ENCODE peak calls at places on chromosomes 4 and X, in seven cellular contexts. One of them, this sample, is unnamed.

GRCh38 chr4:144599621-144600020 is 46.3 kb upstream of the HHIP start:
- DNase-seq in IMR-90: peak
- DNase-seq in tibial artery: no peak
- DNase-seq in ovary: no peak
- DNase-seq in tibial nerve: no peak
- DNase-seq in Peyer's patch: no peak
- DNase-seq in GM23338: no peak
- DNase-seq in this sample: no peak

GRCh38 chrX:39456894-39457600 is 640.7 kb downstream of the BCOR start:
- DNase-seq in tibial nerve: no peak
- DNase-seq in GM23338: no peak
- DNase-seq in IMR-90: no peak
- DNase-seq in Peyer's patch: no peak
- DNase-seq in tibial artery: no peak
- DNase-seq in ovary: no peak
- DNase-seq in this sample: no peak

GRCh38 chr4:33446953-33447352 is 2726.8 kb downstream of the PCDH7 start:
- DNase-seq in Peyer's patch: no peak
- DNase-seq in tibial artery: no peak
- DNase-seq in ovary: no peak
- DNase-seq in IMR-90: no peak
- DNase-seq in GM23338: no peak
- DNase-seq in tibial nerve: no peak
- DNase-seq in this sample: no peak

GRCh38 chr4:30948653-30949052 is 228.5 kb downstream of the PCDH7 start:
- DNase-seq in GM23338: no peak
- DNase-seq in ovary: no peak
- DNase-seq in IMR-90: peak
- DNase-seq in Peyer's patch: no peak
- DNase-seq in tibial nerve: no peak
- DNase-seq in tibial artery: no peak
- DNase-seq in this sample: no peak

GRCh38 chr4:154009191-154009590 is 220.3 kb upstream of the SFRP2 start:
- DNase-seq in GM23338: no peak
- DNase-seq in tibial nerve: no peak
- DNase-seq in IMR-90: no peak
- DNase-seq in tibial artery: no peak
- DNase-seq in Peyer's patch: no peak
- DNase-seq in ovary: no peak
- DNase-seq in this sample: no peak

GRCh38 chrX:19958530-19959486 is 32.1 kb downstream of the BCLAF3 start:
- DNase-seq in tibial nerve: no peak
- DNase-seq in IMR-90: peak
- DNase-seq in ovary: no peak
- DNase-seq in GM23338: no peak
- DNase-seq in Peyer's patch: no peak
- DNase-seq in tibial artery: no peak
- DNase-seq in this sample: no peak

GRCh38 chr4:158566860-158567259 is 45.2 kb downstream of the RXFP1 start:
- DNase-seq in GM23338: no peak
- DNase-seq in ovary: no peak
- DNase-seq in Peyer's patch: no peak
- DNase-seq in IMR-90: no peak
- DNase-seq in tibial nerve: no peak
- DNase-seq in tibial artery: no peak
- DNase-seq in this sample: no peak

GRCh38 chr4:6418193-6418755 is 54.1 kb downstream of the PPP2R2C start:
- DNase-seq in ovary: no peak
- DNase-seq in tibial artery: no peak
- DNase-seq in tibial nerve: no peak
- DNase-seq in Peyer's patch: no peak
- DNase-seq in IMR-90: no peak
- DNase-seq in GM23338: no peak
- DNase-seq in this sample: no peak

GRCh38 chr4:118059397-118059796 is 25.1 kb downstream of the NDST3 start:
- DNase-seq in tibial artery: no peak
- DNase-seq in IMR-90: no peak
- DNase-seq in GM23338: peak
- DNase-seq in tibial nerve: no peak
- DNase-seq in Peyer's patch: no peak
- DNase-seq in ovary: no peak
- DNase-seq in this sample: no peak

GRCh38 chr4:19194672-19195071 is 1057.0 kb upstream of the SLIT2 start:
- DNase-seq in tibial artery: no peak
- DNase-seq in ovary: no peak
- DNase-seq in GM23338: peak
- DNase-seq in IMR-90: no peak
- DNase-seq in tibial nerve: no peak
- DNase-seq in Peyer's patch: no peak
- DNase-seq in this sample: no peak

GRCh38 chr4:162061214-162061613 is 102.6 kb downstream of the FSTL5 start:
- DNase-seq in tibial nerve: no peak
- DNase-seq in ovary: no peak
- DNase-seq in GM23338: peak
- DNase-seq in IMR-90: no peak
- DNase-seq in Peyer's patch: no peak
- DNase-seq in tibial artery: no peak
- DNase-seq in this sample: no peak

GRCh38 chr4:177356921-177357320 is 47.2 kb downstream of the NEIL3 start:
- DNase-seq in tibial nerve: no peak
- DNase-seq in IMR-90: peak
- DNase-seq in tibial artery: no peak
- DNase-seq in GM23338: no peak
- DNase-seq in ovary: no peak
- DNase-seq in Peyer's patch: no peak
- DNase-seq in this sample: no peak

GRCh38 chrX:53074987-53075386 is 7.2 kb upstream of the TSPYL2 start:
- DNase-seq in tibial nerve: no peak
- DNase-seq in Peyer's patch: no peak
- DNase-seq in ovary: no peak
- DNase-seq in tibial artery: no peak
- DNase-seq in IMR-90: no peak
- DNase-seq in GM23338: peak
- DNase-seq in this sample: no peak

GRCh38 chr4:113708250-113708649 is 53.3 kb downstream of the CAMK2D start:
- DNase-seq in IMR-90: peak
- DNase-seq in tibial nerve: no peak
- DNase-seq in ovary: no peak
- DNase-seq in Peyer's patch: no peak
- DNase-seq in tibial artery: no peak
- DNase-seq in GM23338: no peak
- DNase-seq in this sample: no peak

GRCh38 chrX:104370089-104370488 is 115.4 kb upstream of the ESX1 start:
- DNase-seq in tibial nerve: no peak
- DNase-seq in Peyer's patch: no peak
- DNase-seq in ovary: no peak
- DNase-seq in GM23338: peak
- DNase-seq in tibial artery: no peak
- DNase-seq in IMR-90: no peak
- DNase-seq in this sample: peak

GRCh38 chrX:41602946-41603345 is 85.8 kb upstream of the GPR34 start:
- DNase-seq in tibial nerve: no peak
- DNase-seq in GM23338: no peak
- DNase-seq in tibial artery: no peak
- DNase-seq in IMR-90: peak
- DNase-seq in Peyer's patch: no peak
- DNase-seq in ovary: no peak
- DNase-seq in this sample: no peak

GRCh38 chr4:20017035-20017434 is 234.7 kb upstream of the SLIT2 start:
- DNase-seq in IMR-90: peak
- DNase-seq in Peyer's patch: no peak
- DNase-seq in GM23338: no peak
- DNase-seq in tibial artery: no peak
- DNase-seq in tibial nerve: no peak
- DNase-seq in ovary: no peak
- DNase-seq in this sample: no peak

GRCh38 chr4:86181585-86181984 is 178.3 kb downstream of the MAPK10 start:
- DNase-seq in ovary: no peak
- DNase-seq in GM23338: no peak
- DNase-seq in IMR-90: peak
- DNase-seq in tibial artery: no peak
- DNase-seq in Peyer's patch: no peak
- DNase-seq in tibial nerve: no peak
- DNase-seq in this sample: no peak

DNA sequence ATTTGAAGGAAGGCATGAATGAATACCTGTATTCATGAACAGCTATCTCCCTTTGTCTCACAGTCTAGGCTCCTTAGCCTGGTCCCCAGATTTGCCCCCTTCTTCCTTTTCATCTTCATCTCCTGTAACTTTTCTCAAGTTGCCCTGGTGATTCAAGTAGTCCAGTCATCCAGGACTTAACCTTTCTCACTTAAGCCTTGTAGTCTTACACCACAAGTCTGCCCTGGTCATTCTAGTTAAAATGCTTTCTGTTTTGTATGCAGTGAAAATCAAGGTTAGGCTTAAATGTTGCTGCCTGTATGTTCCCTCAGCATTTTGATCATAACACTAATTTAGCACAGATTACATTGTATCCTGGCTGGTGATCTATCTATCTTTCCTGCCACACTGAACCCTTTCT is 58.5 kb upstream of the SLC7A11 start:
- DNase-seq in Peyer's patch: no peak
- DNase-seq in IMR-90: peak
- DNase-seq in tibial nerve: no peak
- DNase-seq in tibial artery: no peak
- DNase-seq in GM23338: no peak
- DNase-seq in ovary: no peak
- DNase-seq in this sample: no peak
- TF ChIP-seq CTCF in Peyer's patch: no peak
- TF ChIP-seq CTCF in IMR-90: no peak
- TF ChIP-seq CTCF in tibial nerve: no peak
- TF ChIP-seq CTCF in tibial artery: no peak
- TF ChIP-seq CTCF in GM23338: no peak
- TF ChIP-seq CTCF in ovary: no peak
- TF ChIP-seq CTCF in this sample: no peak

GRCh38 chr4:185726931-185727330 is 85.1 kb downstream of the SORBS2 start:
- DNase-seq in tibial nerve: no peak
- DNase-seq in GM23338: no peak
- DNase-seq in ovary: peak
- DNase-seq in Peyer's patch: no peak
- DNase-seq in tibial artery: no peak
- DNase-seq in IMR-90: no peak
- DNase-seq in this sample: no peak

GRCh38 chr4:185728886-185729285 is 83.1 kb downstream of the SORBS2 start:
- DNase-seq in tibial nerve: no peak
- DNase-seq in tibial artery: no peak
- DNase-seq in IMR-90: no peak
- DNase-seq in ovary: no peak
- DNase-seq in GM23338: no peak
- DNase-seq in Peyer's patch: no peak
- DNase-seq in this sample: no peak

GRCh38 chr4:185730849-185731608 is 81.0 kb downstream of the SORBS2 start:
- DNase-seq in Peyer's patch: no peak
- DNase-seq in tibial nerve: no peak
- DNase-seq in GM23338: no peak
- DNase-seq in ovary: no peak
- DNase-seq in IMR-90: no peak
- DNase-seq in tibial artery: no peak
- DNase-seq in this sample: no peak

GRCh38 chr4:185730387-185730786 is 81.6 kb downstream of the SORBS2 start:
- DNase-seq in ovary: no peak
- DNase-seq in GM23338: peak
- DNase-seq in tibial artery: no peak
- DNase-seq in Peyer's patch: no peak
- DNase-seq in IMR-90: no peak
- DNase-seq in tibial nerve: no peak
- DNase-seq in this sample: no peak

GRCh38 chr4:185729300-185729912 is 82.6 kb downstream of the SORBS2 start:
- DNase-seq in GM23338: no peak
- DNase-seq in tibial nerve: no peak
- DNase-seq in IMR-90: no peak
- DNase-seq in ovary: no peak
- DNase-seq in tibial artery: no peak
- DNase-seq in Peyer's patch: no peak
- DNase-seq in this sample: no peak
- H3K27ac ChIP-seq in GM23338: no peak
- H3K27ac ChIP-seq in tibial nerve: peak
- H3K27ac ChIP-seq in IMR-90: no peak
- H3K27ac ChIP-seq in ovary: peak
- H3K27ac ChIP-seq in tibial artery: peak
- H3K27ac ChIP-seq in Peyer's patch: peak
- H3K27ac ChIP-seq in this sample: no peak

GRCh38 chr4:35459045-35459444 is 785.3 kb downstream of the ARAP2 start:
- DNase-seq in GM23338: no peak
- DNase-seq in IMR-90: no peak
- DNase-seq in ovary: no peak
- DNase-seq in Peyer's patch: no peak
- DNase-seq in tibial nerve: no peak
- DNase-seq in tibial artery: no peak
- DNase-seq in this sample: no peak

GRCh38 chr4:35465096-35465495 is 779.2 kb downstream of the ARAP2 start:
- DNase-seq in Peyer's patch: no peak
- DNase-seq in GM23338: no peak
- DNase-seq in IMR-90: no peak
- DNase-seq in tibial nerve: no peak
- DNase-seq in ovary: no peak
- DNase-seq in tibial artery: no peak
- DNase-seq in this sample: no peak

GRCh38 chr4:35461931-35462659 is 782.2 kb downstream of the ARAP2 start:
- DNase-seq in tibial nerve: no peak
- DNase-seq in tibial artery: no peak
- DNase-seq in Peyer's patch: no peak
- DNase-seq in IMR-90: no peak
- DNase-seq in ovary: no peak
- DNase-seq in GM23338: peak
- DNase-seq in this sample: no peak

DNA sequence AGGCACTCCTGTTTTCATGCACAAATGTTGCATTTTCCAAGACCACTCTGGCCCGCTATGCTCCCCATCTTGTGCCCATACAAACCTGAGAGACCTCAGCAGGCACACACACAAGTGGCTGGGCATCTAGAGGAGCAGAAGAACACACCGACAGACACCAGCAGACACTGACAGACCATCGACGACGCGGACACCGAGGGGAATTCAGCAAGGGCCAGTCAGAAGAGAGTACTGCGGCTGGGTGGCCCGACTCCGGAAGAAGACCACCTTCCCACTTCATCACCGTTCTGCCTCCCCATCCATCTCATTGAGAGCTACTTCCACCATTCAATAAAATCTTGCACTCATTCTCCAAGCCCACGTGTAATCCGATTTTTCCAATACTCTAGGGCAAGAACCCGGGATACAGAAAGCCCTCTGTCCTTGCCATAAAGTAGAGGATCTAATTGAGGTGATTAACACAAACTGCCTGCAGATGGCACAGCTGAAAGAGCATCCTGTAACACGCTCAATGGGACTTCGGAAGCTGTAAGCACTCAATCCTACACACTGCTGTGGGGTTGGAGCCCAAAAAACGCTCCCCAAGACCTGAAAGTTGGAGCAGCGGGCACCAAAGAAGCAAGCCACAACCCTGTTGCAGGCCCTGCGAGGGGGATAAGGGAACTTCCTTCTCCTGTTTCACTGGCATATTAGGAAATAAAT is 780.9 kb downstream of the ARAP2 start:
- DNase-seq in ovary: no peak
- DNase-seq in Peyer's patch: no peak
- DNase-seq in GM23338: peak
- DNase-seq in tibial artery: no peak
- DNase-seq in IMR-90: no peak
- DNase-seq in tibial nerve: no peak
- DNase-seq in this sample: no peak
- TF ChIP-seq CTCF in ovary: no peak
- TF ChIP-seq CTCF in Peyer's patch: no peak
- TF ChIP-seq CTCF in GM23338: no peak
- TF ChIP-seq CTCF in tibial artery: no peak
- TF ChIP-seq CTCF in IMR-90: no peak
- TF ChIP-seq CTCF in tibial nerve: no peak
- TF ChIP-seq CTCF in this sample: no peak

GRCh38 chrX:2801223-2801622 is 27.5 kb upstream of the GYG2 start:
- DNase-seq in ovary: no peak
- DNase-seq in tibial nerve: no peak
- DNase-seq in IMR-90: no peak
- DNase-seq in Peyer's patch: no peak
- DNase-seq in GM23338: no peak
- DNase-seq in tibial artery: no peak
- DNase-seq in this sample: no peak
- H3K27ac ChIP-seq in ovary: no peak
- H3K27ac ChIP-seq in tibial nerve: no peak
- H3K27ac ChIP-seq in IMR-90: no peak
- H3K27ac ChIP-seq in Peyer's patch: no peak
- H3K27ac ChIP-seq in GM23338: peak
- H3K27ac ChIP-seq in tibial artery: no peak
- H3K27ac ChIP-seq in this sample: no peak

This sample was measured in breast epithelium.